ENCODE peak calls at places on chromosomes 4 and X, in six cellular contexts. One of them, this sample, is unnamed. For H3K4me1, the result is how much of the 10 kb centered on the place peaks cover.

GRCh38 chr4:118327554-118328241 is 25.1 kb downstream of the PRSS12 start:
- DNase-seq in A549: no peak
- DNase-seq in K562: no peak
- DNase-seq in cardiac muscle cell: no peak
- DNase-seq in tibial artery: no peak
- DNase-seq in upper lobe of right lung: no peak
- DNase-seq in this sample: no peak

GRCh38 chrX:38548508-38548907 is 12.8 kb upstream of the TSPAN7 start:
- DNase-seq in cardiac muscle cell: no peak
- DNase-seq in upper lobe of right lung: no peak
- DNase-seq in A549: no peak
- DNase-seq in tibial artery: no peak
- DNase-seq in K562: no peak
- DNase-seq in this sample: no peak

GRCh38 chr4:60962286-60962685 is 237.8 kb upstream of the ADGRL3 start:
- DNase-seq in tibial artery: no peak
- DNase-seq in cardiac muscle cell: no peak
- DNase-seq in upper lobe of right lung: no peak
- DNase-seq in A549: no peak
- DNase-seq in K562: no peak
- DNase-seq in this sample: no peak

GRCh38 chrX:149916745-149917392 is 12.5 kb upstream of the HSFX4 start:
- DNase-seq in cardiac muscle cell: no peak
- DNase-seq in upper lobe of right lung: no peak
- DNase-seq in tibial artery: no peak
- DNase-seq in A549: no peak
- DNase-seq in K562: no peak
- DNase-seq in this sample: no peak

GRCh38 chr4:92501456-92501855 is 197.7 kb downstream of the GRID2 start:
- DNase-seq in tibial artery: no peak
- DNase-seq in A549: no peak
- DNase-seq in cardiac muscle cell: no peak
- DNase-seq in K562: no peak
- DNase-seq in upper lobe of right lung: no peak
- DNase-seq in this sample: no peak

GRCh38 chr4:98661356-98662054 is 3.1 kb upstream of the TSPAN5 start:
- DNase-seq in K562: no peak
- DNase-seq in tibial artery: no peak
- DNase-seq in A549: no peak
- DNase-seq in upper lobe of right lung: no peak
- DNase-seq in cardiac muscle cell: no peak
- DNase-seq in this sample: no peak

GRCh38 chr4:37528161-37528560 is 158.0 kb downstream of the RELL1 start:
- DNase-seq in A549: peak
- DNase-seq in tibial artery: no peak
- DNase-seq in cardiac muscle cell: peak
- DNase-seq in upper lobe of right lung: no peak
- DNase-seq in K562: no peak
- DNase-seq in this sample: no peak

GRCh38 chr4:7121174-7121573 is 53.3 kb upstream of the GRPEL1 start:
- DNase-seq in A549: no peak
- DNase-seq in K562: no peak
- DNase-seq in cardiac muscle cell: no peak
- DNase-seq in upper lobe of right lung: no peak
- DNase-seq in tibial artery: peak
- DNase-seq in this sample: no peak

GRCh38 chrX:138128025-138128671 is 562.2 kb downstream of the ZIC3 start:
- DNase-seq in cardiac muscle cell: peak
- DNase-seq in A549: peak
- DNase-seq in tibial artery: no peak
- DNase-seq in upper lobe of right lung: no peak
- DNase-seq in K562: peak
- DNase-seq in this sample: no peak

GRCh38 chr4:176270669-176271068 is 1.6 kb upstream of the ASB5 start:
- DNase-seq in upper lobe of right lung: no peak
- DNase-seq in cardiac muscle cell: peak
- DNase-seq in A549: peak
- DNase-seq in tibial artery: no peak
- DNase-seq in K562: no peak
- DNase-seq in this sample: peak

GRCh38 chr4:7960790-7961655 is 21.4 kb upstream of the AFAP1 start:
- DNase-seq in K562: no peak
- DNase-seq in A549: peak
- DNase-seq in cardiac muscle cell: peak
- DNase-seq in upper lobe of right lung: no peak
- DNase-seq in tibial artery: peak
- DNase-seq in this sample: peak

GRCh38 chr4:54127660-54128059 is 27.7 kb downstream of the GSX2 start:
- DNase-seq in cardiac muscle cell: no peak
- DNase-seq in A549: no peak
- DNase-seq in tibial artery: no peak
- DNase-seq in upper lobe of right lung: no peak
- DNase-seq in K562: no peak
- DNase-seq in this sample: no peak

GRCh38 chr4:40308528-40309122 is 26.5 kb upstream of the CHRNA9 start:
- DNase-seq in K562: no peak
- DNase-seq in upper lobe of right lung: no peak
- DNase-seq in tibial artery: no peak
- DNase-seq in cardiac muscle cell: no peak
- DNase-seq in A549: no peak
- DNase-seq in this sample: no peak

GRCh38 chr4:40306203-40306602 is 28.9 kb upstream of the CHRNA9 start:
- DNase-seq in cardiac muscle cell: no peak
- DNase-seq in A549: no peak
- DNase-seq in K562: no peak
- DNase-seq in upper lobe of right lung: no peak
- DNase-seq in tibial artery: no peak
- DNase-seq in this sample: no peak

GRCh38 chr4:40306991-40307390 is 28.1 kb upstream of the CHRNA9 start:
- DNase-seq in upper lobe of right lung: no peak
- DNase-seq in cardiac muscle cell: no peak
- DNase-seq in tibial artery: no peak
- DNase-seq in K562: no peak
- DNase-seq in A549: no peak
- DNase-seq in this sample: no peak

GRCh38 chr4:40305329-40306193 is 29.6 kb upstream of the CHRNA9 start:
- DNase-seq in upper lobe of right lung: no peak
- DNase-seq in cardiac muscle cell: no peak
- DNase-seq in K562: no peak
- DNase-seq in A549: no peak
- DNase-seq in tibial artery: no peak
- DNase-seq in this sample: no peak

DNA sequence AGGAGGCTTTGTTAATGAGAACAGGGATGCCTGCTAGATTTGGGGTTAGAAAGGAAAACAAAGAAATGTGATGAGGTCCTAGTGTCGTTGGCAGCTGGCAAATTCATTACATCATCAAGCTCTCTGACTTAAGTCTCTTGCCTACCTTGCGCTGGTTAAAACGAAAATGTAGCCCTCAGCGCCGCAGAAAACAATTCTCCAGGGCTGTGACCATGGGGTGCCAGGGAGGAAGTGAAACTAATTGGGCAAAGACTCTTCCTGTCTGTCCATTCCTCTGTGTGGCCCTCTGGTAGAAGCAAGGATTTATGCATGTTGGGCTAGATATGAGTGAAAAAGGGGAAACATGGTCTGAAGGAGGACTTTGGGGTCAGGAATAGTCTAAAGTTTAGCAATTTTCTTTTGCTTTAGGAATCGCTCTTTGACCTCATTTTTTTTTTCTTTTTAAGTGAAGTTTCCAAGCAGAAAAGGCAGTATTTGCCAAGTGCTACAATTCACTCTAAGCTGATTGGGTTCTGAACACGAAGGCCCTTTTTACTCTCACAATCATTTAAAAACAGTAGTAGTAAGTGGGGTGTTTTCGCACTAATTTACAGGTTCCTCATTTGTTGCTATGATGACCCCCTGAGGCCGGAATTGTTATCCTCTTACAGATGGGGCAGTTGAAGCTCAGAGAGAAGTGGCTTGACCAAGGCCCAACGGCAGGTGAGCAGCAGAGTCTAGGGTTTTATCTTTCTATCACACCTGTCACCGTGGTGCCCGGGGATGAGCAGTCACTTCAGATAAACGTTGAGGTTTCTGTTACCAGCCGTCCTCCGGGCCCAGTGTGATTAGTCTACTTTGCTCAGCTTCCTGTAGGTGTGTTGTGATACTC is 27.3 kb upstream of the CHRNA9 start:
- DNase-seq in cardiac muscle cell: no peak
- DNase-seq in K562: peak
- DNase-seq in tibial artery: no peak
- DNase-seq in A549: no peak
- DNase-seq in upper lobe of right lung: no peak
- DNase-seq in this sample: no peak
- H3K4me1 ChIP-seq in cardiac muscle cell: under half
- H3K4me1 ChIP-seq in K562: under half
- H3K4me1 ChIP-seq in tibial artery: under half
- H3K4me1 ChIP-seq in A549: under half
- H3K4me1 ChIP-seq in upper lobe of right lung: under half
- H3K4me1 ChIP-seq in this sample: under half

DNA sequence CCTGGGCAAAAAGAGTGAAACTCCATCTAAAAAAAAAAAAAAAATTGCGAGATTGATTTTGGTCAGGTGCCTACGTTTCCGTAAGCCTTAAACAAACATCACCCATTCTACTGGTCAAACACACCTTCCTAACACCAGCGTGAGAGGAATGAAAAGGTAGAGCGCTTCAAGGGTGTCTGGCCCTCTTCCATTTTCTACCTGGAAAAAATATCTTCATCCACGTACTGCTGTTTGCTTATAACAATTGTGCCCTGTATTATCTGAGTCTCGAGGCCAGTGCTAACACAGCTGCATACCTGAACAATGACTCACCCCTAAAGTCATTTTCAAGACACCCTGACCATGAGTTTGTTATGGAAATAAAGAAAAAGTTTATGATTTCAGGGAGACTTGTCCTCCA is 13.9 kb downstream of the TMSB4X start:
- DNase-seq in cardiac muscle cell: peak
- DNase-seq in K562: peak
- DNase-seq in upper lobe of right lung: no peak
- DNase-seq in tibial artery: no peak
- DNase-seq in A549: peak
- DNase-seq in this sample: no peak
- H3K4me3 ChIP-seq in cardiac muscle cell: no peak
- H3K4me3 ChIP-seq in K562: no peak
- H3K4me3 ChIP-seq in upper lobe of right lung: no peak
- H3K4me3 ChIP-seq in tibial artery: no peak
- H3K4me3 ChIP-seq in A549: no peak
- H3K4me3 ChIP-seq in this sample: no peak

GRCh38 chrX:153631931-153632611 is 14.9 kb upstream of the DUSP9 start:
- DNase-seq in cardiac muscle cell: no peak
- DNase-seq in A549: no peak
- DNase-seq in tibial artery: no peak
- DNase-seq in K562: no peak
- DNase-seq in upper lobe of right lung: no peak
- DNase-seq in this sample: no peak

GRCh38 chrX:153633607-153634180 is 13.3 kb upstream of the DUSP9 start:
- DNase-seq in cardiac muscle cell: no peak
- DNase-seq in K562: no peak
- DNase-seq in tibial artery: no peak
- DNase-seq in A549: no peak
- DNase-seq in upper lobe of right lung: peak
- DNase-seq in this sample: no peak

GRCh38 chrX:153633048-153633447 is 14.0 kb upstream of the DUSP9 start:
- DNase-seq in A549: no peak
- DNase-seq in cardiac muscle cell: no peak
- DNase-seq in tibial artery: no peak
- DNase-seq in upper lobe of right lung: no peak
- DNase-seq in K562: no peak
- DNase-seq in this sample: no peak

GRCh38 chrX:153631346-153631745 is 15.7 kb upstream of the DUSP9 start:
- DNase-seq in K562: no peak
- DNase-seq in cardiac muscle cell: no peak
- DNase-seq in tibial artery: no peak
- DNase-seq in upper lobe of right lung: no peak
- DNase-seq in A549: no peak
- DNase-seq in this sample: no peak

DNA sequence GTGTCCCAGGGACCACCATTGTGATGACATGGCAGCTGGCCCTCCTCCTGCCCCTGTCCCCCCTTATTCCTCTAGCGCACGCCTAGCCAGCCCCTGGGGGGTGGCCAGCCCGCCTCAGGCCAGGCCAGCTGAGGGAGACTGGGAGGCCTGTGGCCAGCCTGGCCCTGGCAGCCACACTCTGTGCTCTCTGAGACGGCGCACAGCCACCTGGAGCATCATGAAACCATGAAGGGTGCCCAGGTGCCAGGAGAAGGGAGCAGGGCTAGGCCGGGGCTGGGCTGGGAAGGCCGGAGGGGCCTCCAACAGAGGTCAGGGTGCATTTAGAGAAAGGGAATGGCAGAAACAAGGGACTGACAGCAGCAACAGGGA is 14.4 kb upstream of the DUSP9 start:
- DNase-seq in tibial artery: no peak
- DNase-seq in K562: no peak
- DNase-seq in cardiac muscle cell: no peak
- DNase-seq in upper lobe of right lung: no peak
- DNase-seq in A549: no peak
- DNase-seq in this sample: no peak
- TF ChIP-seq CTCF in tibial artery: no peak
- TF ChIP-seq CTCF in K562: no peak
- TF ChIP-seq CTCF in cardiac muscle cell: no peak
- TF ChIP-seq CTCF in upper lobe of right lung: no peak
- TF ChIP-seq CTCF in A549: no peak
- TF ChIP-seq CTCF in this sample: no peak

GRCh38 chr4:15675363-15675762 is 6.3 kb upstream of the FAM200B start:
- DNase-seq in K562: no peak
- DNase-seq in upper lobe of right lung: no peak
- DNase-seq in cardiac muscle cell: no peak
- DNase-seq in tibial artery: no peak
- DNase-seq in A549: no peak
- DNase-seq in this sample: no peak

GRCh38 chr4:15672096-15672495 is 9.5 kb upstream of the FAM200B start:
- DNase-seq in A549: no peak
- DNase-seq in upper lobe of right lung: no peak
- DNase-seq in tibial artery: no peak
- DNase-seq in K562: no peak
- DNase-seq in cardiac muscle cell: no peak
- DNase-seq in this sample: no peak

GRCh38 chr4:15676039-15676438 is 5.6 kb upstream of the FAM200B start:
- DNase-seq in A549: no peak
- DNase-seq in upper lobe of right lung: no peak
- DNase-seq in cardiac muscle cell: no peak
- DNase-seq in tibial artery: no peak
- DNase-seq in K562: no peak
- DNase-seq in this sample: no peak

GRCh38 chr4:15674926-15675325 is 6.7 kb upstream of the FAM200B start:
- DNase-seq in tibial artery: no peak
- DNase-seq in upper lobe of right lung: no peak
- DNase-seq in A549: no peak
- DNase-seq in cardiac muscle cell: no peak
- DNase-seq in K562: no peak
- DNase-seq in this sample: no peak

DNA sequence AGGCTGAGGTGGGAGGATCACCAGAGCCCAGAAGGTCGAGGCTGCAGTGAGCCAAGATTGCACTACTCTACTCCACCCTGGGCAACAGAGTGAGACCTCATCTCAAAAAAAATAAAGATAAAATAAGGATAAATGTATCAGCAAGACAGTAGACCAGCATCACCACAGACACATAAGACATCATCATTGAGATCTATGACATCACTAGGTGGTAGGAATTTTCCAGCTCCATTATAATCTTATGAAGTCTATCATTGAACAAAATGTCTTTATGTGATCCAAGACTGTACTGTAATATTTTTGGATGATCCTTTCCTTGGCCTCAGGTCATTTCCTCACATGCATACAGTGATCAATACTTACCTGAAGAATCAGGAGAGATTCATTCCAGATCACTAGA is 8.3 kb upstream of the FAM200B start:
- DNase-seq in K562: no peak
- DNase-seq in A549: no peak
- DNase-seq in upper lobe of right lung: no peak
- DNase-seq in tibial artery: no peak
- DNase-seq in cardiac muscle cell: no peak
- DNase-seq in this sample: no peak
- H3K4me1 ChIP-seq in K562: under half
- H3K4me1 ChIP-seq in A549: under half
- H3K4me1 ChIP-seq in upper lobe of right lung: under half
- H3K4me1 ChIP-seq in tibial artery: under half
- H3K4me1 ChIP-seq in cardiac muscle cell: under half
- H3K4me1 ChIP-seq in this sample: under half

This sample was measured in RWPE2.